ENCODE peak calls at places on chromosomes 11 and 22, in seven cellular contexts. P is GM23338, E is fibroblast of pulmonary artery, R is fibroblast of lung, A is endodermal cell, K is fibroblast of mammary gland, M is dorsolateral prefrontal cortex. I is an unnamed sample.

GRCh38 chr11:61082931-61083531 is 19.3 kb upstream of the CD5 start:
- DNase-seq in R (no peak), E (no peak), P (no peak), K (no peak), M (no peak), A (no peak), I (no peak)

GRCh38 chr11:16611395-16612233 is 126.8 kb upstream of the C11orf58 start:
- DNase-seq in K (no peak), R (no peak), M (no peak), P (peak), A (peak), E (no peak), I (peak)

GRCh38 chr22:37425800-37426531 is 1.3 kb downstream of the ELFN2 start:
- DNase-seq in K (no peak), R (peak), A (peak), M (no peak), P (peak), E (no peak), I (no peak)

GRCh38 chr11:34439521-34440258 is 956 bp downstream of the CAT start:
- DNase-seq in M (no peak), K (no peak), R (no peak), E (no peak), A (no peak), P (no peak), I (no peak)

GRCh38 chr11:16812274-16812673 is 73.8 kb downstream of the C11orf58 start:
- DNase-seq in A (peak), K (no peak), R (no peak), P (no peak), E (no peak), M (no peak), I (no peak)

GRCh38 chr11:88418508-88418907 is 81.0 kb upstream of the CTSC start:
- DNase-seq in R (no peak), K (no peak), P (no peak), E (no peak), M (no peak), A (no peak), I (no peak)

GRCh38 chr11:74141908-74142307 is 28.9 kb downstream of the C2CD3 start:
- DNase-seq in E (no peak), P (no peak), M (no peak), K (no peak), A (no peak), R (no peak), I (no peak)

GRCh38 chr11:95674669-95675358 is 114.8 kb downstream of the FAM76B start:
- DNase-seq in K (no peak), M (no peak), E (no peak), A (no peak), R (no peak), P (no peak), I (no peak)

GRCh38 chr11:57812634-57813033 is 51.0 kb downstream of the CTNND1 start:
- DNase-seq in A (no peak), P (no peak), M (no peak), K (no peak), R (no peak), E (no peak), I (no peak)

GRCh38 chr11:1074244-1075221 is at the start of gene MUC2:
- DNase-seq in E (no peak), M (peak), R (no peak), P (no peak), A (no peak), K (no peak), I (no peak)

GRCh38 chr11:65425971-65426838 is 3.6 kb downstream of the NEAT1 start:
- DNase-seq in P (no peak), M (peak), A (no peak), R (peak), K (peak), E (peak), I (peak)

GRCh38 chr22:35313311-35314121 is 13.8 kb downstream of the TOM1 start:
- DNase-seq in M (no peak), P (no peak), K (peak), E (peak), A (no peak), R (peak), I (no peak)

GRCh38 chr11:27216268-27217149 is 146.5 kb downstream of the CCDC34 start:
- DNase-seq in E (peak), M (peak), P (no peak), A (no peak), R (peak), K (no peak), I (no peak)

GRCh38 chr11:92769125-92769524 is 200.3 kb upstream of the MTNR1B start:
- DNase-seq in M (no peak), A (no peak), K (no peak), E (no peak), P (no peak), R (no peak), I (no peak)

GRCh38 chr11:108324587-108324986 is 101.7 kb downstream of the ATM start:
- DNase-seq in K (peak), P (no peak), R (peak), M (no peak), A (no peak), E (peak), I (no peak)

GRCh38 chr22:42799462-42800405 is 57.3 kb downstream of the ARFGAP3 start:
- DNase-seq in K (peak), P (peak), E (no peak), M (no peak), R (no peak), A (peak), I (no peak)

GRCh38 chr11:60131943-60132342 is 43.5 kb downstream of the MS4A2 start:
- DNase-seq in E (no peak), R (no peak), K (no peak), P (no peak), A (no peak), M (no peak), I (no peak)

GRCh38 chr22:42716649-42717127 is 4.0 kb downstream of the A4GALT start:
- DNase-seq in E (no peak), K (no peak), A (no peak), M (no peak), R (no peak), P (no peak), I (peak)

GRCh38 chr11:21511835-21512440 is 680.9 kb upstream of the ANO5 start:
- DNase-seq in A (peak), R (peak), K (peak), M (peak), P (peak), E (peak), I (peak)
- TF ChIP-seq CTCF in A (peak), R (no peak), K (peak), M (no peak), P (peak), E (peak), I (peak)

DNA sequence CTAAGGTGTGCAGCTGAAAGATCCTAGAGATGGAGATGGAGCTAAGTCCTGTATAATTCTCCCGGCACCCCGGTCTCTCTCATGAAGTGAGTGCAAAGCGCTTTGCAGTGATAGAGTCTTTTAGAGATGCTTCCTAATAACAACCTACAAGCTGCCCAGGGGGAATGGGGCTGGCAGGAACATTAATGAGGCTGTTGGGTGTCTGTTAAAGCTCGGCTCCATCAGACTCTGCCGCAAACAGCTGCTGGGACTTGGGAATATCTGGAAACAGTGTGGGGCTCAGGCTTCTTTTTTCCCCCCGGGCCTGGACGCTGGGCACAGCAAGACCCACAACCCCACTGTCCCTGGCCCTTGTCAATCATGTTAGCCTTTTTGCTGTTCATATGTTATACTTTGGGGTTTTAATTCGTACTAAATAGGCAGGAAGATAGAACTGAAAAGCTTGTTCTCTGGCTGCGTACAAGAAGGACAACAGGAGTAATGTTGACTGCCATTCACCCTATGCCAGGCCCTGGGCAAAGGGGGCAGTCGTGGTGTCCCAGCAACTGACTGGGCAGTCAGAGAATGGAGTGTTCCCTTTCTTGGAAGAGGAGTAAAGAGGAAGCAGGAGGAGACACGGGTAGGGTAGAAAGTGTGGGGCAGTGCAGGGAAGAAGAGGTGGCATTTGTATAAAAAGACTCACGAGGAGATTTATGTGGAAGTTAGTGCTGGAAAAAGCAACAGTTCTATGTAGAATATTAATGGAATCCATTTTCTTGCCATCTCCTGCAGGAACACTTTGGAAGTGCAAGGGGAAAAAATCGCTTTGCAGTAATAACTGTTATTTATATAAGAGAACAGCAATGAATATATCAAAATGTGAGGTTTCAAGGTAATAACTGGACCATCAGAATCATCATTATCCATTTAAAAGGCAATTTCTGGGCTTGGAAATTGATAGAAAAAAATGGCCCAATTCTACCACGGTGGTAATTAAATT is 232.8 kb downstream of the GRIK4 start:
- DNase-seq in P (no peak), E (no peak), R (no peak), M (no peak), K (no peak), A (no peak), I (no peak)
- TF ChIP-seq CTCF in P (no peak), E (no peak), R (no peak), M (no peak), K (peak), A (peak), I (no peak)

GRCh38 chr11:30585067-30585891 is 874 bp downstream of the MPPED2 start:
- DNase-seq in P (peak), K (no peak), A (peak), R (no peak), M (peak), E (no peak), I (peak)

GRCh38 chr11:30583505-30584280 is 2.5 kb downstream of the MPPED2 start:
- DNase-seq in K (peak), E (no peak), A (peak), M (peak), P (peak), R (no peak), I (no peak)

GRCh38 chr11:30585892-30586250 is 282 bp downstream of the MPPED2 start:
- DNase-seq in R (no peak), P (peak), K (no peak), M (peak), E (no peak), A (no peak), I (peak)

GRCh38 chr11:30581646-30582045 is 4.5 kb downstream of the MPPED2 start:
- DNase-seq in A (no peak), M (no peak), E (no peak), P (no peak), R (no peak), K (no peak), I (no peak)

GRCh38 chr11:30586251-30587144 is at the start of gene MPPED2:
- DNase-seq in P (peak), M (peak), E (no peak), R (no peak), A (peak), K (no peak), I (peak)
- TF ChIP-seq CTCF in P (peak), M (no peak), E (no peak), R (peak), A (peak), K (no peak), I (peak)

GRCh38 chr11:119689318-119689717 is 39.7 kb downstream of the NECTIN1 start:
- DNase-seq in E (no peak), M (no peak), A (no peak), P (no peak), R (no peak), K (no peak), I (no peak)

GRCh38 chr11:119692547-119692834 is 36.5 kb downstream of the NECTIN1 start:
- DNase-seq in P (no peak), E (no peak), R (no peak), A (no peak), K (no peak), M (no peak), I (no peak)

GRCh38 chr11:119691701-119692546 is 37.1 kb downstream of the NECTIN1 start:
- DNase-seq in A (no peak), P (no peak), K (no peak), R (no peak), E (no peak), M (no peak), I (no peak)

GRCh38 chr11:119693253-119693815 is 35.7 kb downstream of the NECTIN1 start:
- DNase-seq in A (no peak), K (no peak), E (no peak), M (no peak), P (no peak), R (no peak), I (peak)

GRCh38 chr11:119691020-119691666 is 37.9 kb downstream of the NECTIN1 start:
- DNase-seq in M (no peak), P (no peak), R (no peak), A (no peak), E (no peak), K (no peak), I (peak)
- TF ChIP-seq CTCF in M (no peak), P (no peak), R (no peak), A (peak), E (no peak), K (no peak), I (peak)

GRCh38 chr11:106156290-106156937 is 79.0 kb downstream of the AASDHPPT start:
- DNase-seq in E (peak), M (no peak), K (peak), R (peak), A (peak), P (peak), I (peak)

GRCh38 chr11:106152824-106153223 is 75.4 kb downstream of the AASDHPPT start:
- DNase-seq in M (no peak), A (no peak), K (peak), P (no peak), E (peak), R (peak), I (no peak)

DNA sequence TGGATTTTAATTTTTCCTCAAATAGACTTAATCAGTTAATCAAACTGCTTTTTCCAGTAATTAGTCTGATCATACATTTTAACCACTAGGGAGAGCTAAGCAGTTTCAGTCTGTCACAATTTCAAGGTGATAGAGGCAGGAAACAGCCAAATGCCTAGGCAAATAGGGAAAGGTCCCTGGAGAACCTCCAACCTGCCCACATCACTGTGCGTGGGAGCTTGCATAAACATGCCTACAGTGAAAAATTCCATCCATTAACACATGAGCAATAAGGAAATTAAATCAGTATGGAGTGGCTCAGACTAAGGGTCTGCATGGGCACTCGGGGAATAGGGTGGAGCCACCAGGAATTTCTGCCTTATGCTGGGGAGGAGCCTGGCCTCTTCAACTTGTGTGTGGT is 74.6 kb downstream of the AASDHPPT start:
- DNase-seq in M (no peak), A (peak), E (peak), R (peak), K (peak), P (peak), I (no peak)
- TF ChIP-seq CTCF in M (no peak), A (peak), E (peak), R (peak), K (peak), P (peak), I (no peak)

GRCh38 chr22:32571764-32572163 is 97.2 kb downstream of the FBXO7 start:
- DNase-seq in K (no peak), E (no peak), R (no peak), P (no peak), M (no peak), A (no peak), I (no peak)

GRCh38 chr22:32574957-32575893 is 100.6 kb downstream of the FBXO7 start:
- DNase-seq in M (no peak), E (no peak), P (peak), K (no peak), R (peak), A (no peak), I (no peak)

GRCh38 chr22:32574397-32574796 is 99.8 kb downstream of the FBXO7 start:
- DNase-seq in K (no peak), M (no peak), P (no peak), E (no peak), A (no peak), R (no peak), I (no peak)

GRCh38 chr22:32572741-32573140 is 98.1 kb downstream of the FBXO7 start:
- DNase-seq in M (no peak), E (no peak), A (no peak), K (no peak), R (no peak), P (no peak), I (no peak)

GRCh38 chr22:32573991-32574390 is 99.4 kb downstream of the FBXO7 start:
- DNase-seq in M (no peak), A (no peak), R (no peak), E (no peak), K (no peak), P (no peak), I (no peak)
- TF ChIP-seq CTCF in M (no peak), A (no peak), R (no peak), E (no peak), K (no peak), P (no peak), I (no peak)

DNA sequence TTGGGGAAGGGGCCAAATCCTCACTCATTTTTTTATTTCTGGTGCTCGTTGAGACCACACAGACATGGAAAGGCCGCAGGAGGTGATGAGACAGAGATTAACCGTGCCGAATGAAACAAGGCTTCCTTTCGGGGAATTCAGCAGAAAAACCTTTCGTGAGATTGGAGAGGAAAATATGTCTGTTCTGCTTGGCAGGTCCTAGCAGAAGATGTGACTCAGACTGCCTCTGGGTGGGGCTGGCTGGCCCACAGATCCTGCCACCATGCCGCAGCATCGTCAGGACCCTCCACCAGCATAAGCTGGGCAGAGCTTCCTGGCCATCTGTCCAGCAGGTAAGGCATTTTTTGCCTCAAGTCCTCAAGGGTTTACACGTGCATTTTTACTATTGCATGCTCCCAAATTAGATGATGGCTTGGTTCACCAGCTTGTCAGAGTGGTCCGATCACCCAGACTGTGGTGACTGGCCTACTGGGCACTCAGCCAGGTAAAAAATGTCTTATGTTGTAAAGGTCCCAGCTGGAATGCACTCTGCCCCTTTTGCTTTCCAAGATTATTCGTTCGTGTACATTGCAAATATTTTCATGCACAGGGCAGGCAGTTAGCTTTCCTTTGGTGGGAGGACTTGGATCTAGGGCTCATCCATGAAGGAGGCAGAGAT is 1.5 kb downstream of the DDB2 start:
- DNase-seq in K (peak), P (no peak), M (peak), A (peak), R (peak), E (peak), I (peak)
- TF ChIP-seq CTCF in K (no peak), P (no peak), M (no peak), A (no peak), R (no peak), E (no peak), I (no peak)

DNA sequence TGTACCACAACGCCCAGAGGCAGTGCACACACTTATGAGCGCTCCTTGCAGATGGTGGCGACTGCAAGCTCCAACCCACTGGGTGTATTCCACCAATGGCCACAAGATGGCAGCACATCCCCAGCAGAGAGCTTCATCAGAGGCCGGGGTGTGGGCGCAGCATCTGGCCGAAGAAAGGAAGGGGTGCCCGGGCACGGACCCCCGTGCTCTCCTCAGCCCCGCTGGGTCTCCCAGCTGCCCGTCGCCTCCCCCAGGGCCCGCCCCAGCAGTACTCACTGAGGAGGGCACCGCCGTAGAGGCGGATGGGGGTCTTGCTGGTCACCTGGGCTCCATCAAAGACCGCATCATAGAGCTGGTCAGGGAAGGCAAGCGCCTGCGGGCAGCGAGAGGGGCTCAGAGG is 14.2 kb downstream of the TP53I11 start:
- DNase-seq in M (peak), R (peak), K (peak), E (peak), A (peak), P (peak), I (peak)
- TF ChIP-seq CTCF in M (peak), R (peak), K (peak), E (peak), A (peak), P (peak), I (peak)

DNA sequence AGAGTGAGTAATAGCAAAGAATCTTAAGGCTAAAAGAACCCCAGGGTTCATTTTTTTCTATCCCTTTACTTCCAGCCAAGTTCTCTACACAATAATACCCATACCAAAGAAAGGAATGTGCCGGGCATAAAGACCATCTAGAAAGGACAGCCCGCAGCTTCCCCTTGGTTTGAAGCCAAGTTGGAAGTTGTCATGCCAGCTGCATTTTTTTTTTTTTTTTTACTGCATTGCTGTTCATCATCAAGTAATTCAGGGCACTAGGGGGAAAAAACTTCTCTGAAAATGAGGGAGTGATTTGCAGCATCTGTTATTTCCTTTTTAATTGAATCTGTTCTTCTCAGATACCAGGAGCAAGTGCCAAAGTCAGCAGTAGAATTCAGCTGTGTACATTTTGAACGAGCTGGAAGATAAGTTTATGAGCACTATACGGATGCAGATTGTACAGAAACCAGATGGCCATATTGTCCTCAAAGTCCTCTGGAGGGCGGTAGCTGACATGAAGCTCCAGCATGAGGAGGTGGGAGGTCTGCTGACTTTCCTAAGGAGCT is 56.4 kb downstream of the UBASH3B start:
- DNase-seq in E (peak), K (no peak), A (no peak), P (no peak), M (no peak), R (peak), I (no peak)
- TF ChIP-seq CTCF in E (peak), K (no peak), A (peak), P (peak), M (no peak), R (peak), I (no peak)

GRCh38 chr11:31958086-31958735 is 132.7 kb upstream of the RCN1 start:
- DNase-seq in R (peak), A (peak), M (peak), K (peak), P (peak), E (peak), I (peak)
- TF ChIP-seq CTCF in R (peak), A (peak), M (peak), K (peak), P (peak), E (peak), I (peak)